ENCODE peak calls at places on chromosomes 4 and X, in seven cellular contexts. D is body of pancreas; N is HCT116; C is CD4-positive, alpha-beta T cell; Q is naive thymus-derived CD4-positive, alpha-beta T cell; T is OCI-LY7; P is IMR-90. B is an unnamed sample. For H3K9me3, the result is how much of the 10 kb centered on the place peaks cover.

GRCh38 chr4:52926575-52926974 is 64.5 kb downstream of the RASL11B start:
- DNase-seq in C (no peak), P (no peak), D (no peak), Q (no peak), T (no peak), N (no peak), B (no peak)

GRCh38 chr4:2243682-2244380 is 1.9 kb upstream of the HAUS3 start:
- DNase-seq in T (peak), D (peak), P (peak), Q (no peak), N (no peak), C (no peak), B (peak)

GRCh38 chr4:48141048-48141447 is 7.0 kb upstream of the TXK start:
- DNase-seq in P (peak), T (peak), D (no peak), C (no peak), N (no peak), Q (no peak), B (peak)

GRCh38 chr4:156547439-156547838 is 424.2 kb downstream of the PDGFC start:
- DNase-seq in D (peak), C (no peak), P (peak), T (no peak), Q (no peak), N (no peak), B (no peak)

GRCh38 chrX:10769165-10769564 is 148.8 kb upstream of the MID1 start:
- DNase-seq in Q (no peak), N (peak), T (peak), D (no peak), P (peak), C (no peak), B (peak)

GRCh38 chr4:168449740-168450442 is 30.4 kb downstream of the DDX60L start:
- DNase-seq in Q (no peak), T (no peak), N (no peak), C (no peak), P (peak), D (peak), B (no peak)

GRCh38 chr4:184120549-184121127 is 97.0 kb downstream of the ENPP6 start:
- DNase-seq in D (no peak), P (no peak), T (no peak), Q (no peak), N (no peak), C (no peak), B (no peak)

GRCh38 chrX:154791467-154791866 is 13.8 kb downstream of the MPP1 start:
- DNase-seq in Q (no peak), T (no peak), N (no peak), C (no peak), D (peak), P (no peak), B (no peak)

GRCh38 chrX:17397074-17397473 is 22.1 kb downstream of the NHS start:
- DNase-seq in N (no peak), D (no peak), Q (no peak), T (no peak), C (no peak), P (peak), B (no peak)

GRCh38 chr4:88291003-88291402 is 6.6 kb upstream of the PPM1K start:
- DNase-seq in C (no peak), D (peak), Q (no peak), N (peak), P (peak), T (no peak), B (no peak)

GRCh38 chr4:107922486-107923473 is 8.6 kb upstream of the CYP2U1 start:
- DNase-seq in T (no peak), C (no peak), P (no peak), D (no peak), N (no peak), Q (no peak), B (no peak)

GRCh38 chr4:176967586-176967985 is 174.9 kb upstream of the VEGFC start:
- DNase-seq in N (no peak), P (no peak), C (no peak), D (no peak), T (no peak), Q (no peak), B (no peak)

GRCh38 chr4:40515037-40515397 is 114.6 kb downstream of the RBM47 start:
- DNase-seq in C (no peak), P (peak), T (no peak), D (peak), Q (no peak), N (no peak), B (no peak)

GRCh38 chrX:57752866-57753265 is 72.8 kb upstream of the NLRP2B start:
- DNase-seq in D (no peak), T (no peak), C (no peak), Q (no peak), P (no peak), N (no peak), B (no peak)
- H3K9me3 ChIP-seq in D (under half), T (under half), C (under half), Q (under half), P (under half), N (under half), B (under half)

GRCh38 chr4:19494958-19495357 is 756.7 kb upstream of the SLIT2 start:
- DNase-seq in D (no peak), C (no peak), T (no peak), Q (no peak), P (peak), N (no peak), B (no peak)
- H3K9me3 ChIP-seq in D (under half), C (under half), T (under half), Q (under half), P (under half), N (under half), B (under half)

GRCh38 chr4:217891-218290 is 87.4 kb downstream of the ZNF732 start:
- DNase-seq in T (no peak), C (no peak), P (no peak), Q (no peak), N (no peak), D (no peak), B (no peak)
- H3K9me3 ChIP-seq in T (under half), C (under half), P (under half), Q (under half), N (under half), D (under half), B (under half)

DNA sequence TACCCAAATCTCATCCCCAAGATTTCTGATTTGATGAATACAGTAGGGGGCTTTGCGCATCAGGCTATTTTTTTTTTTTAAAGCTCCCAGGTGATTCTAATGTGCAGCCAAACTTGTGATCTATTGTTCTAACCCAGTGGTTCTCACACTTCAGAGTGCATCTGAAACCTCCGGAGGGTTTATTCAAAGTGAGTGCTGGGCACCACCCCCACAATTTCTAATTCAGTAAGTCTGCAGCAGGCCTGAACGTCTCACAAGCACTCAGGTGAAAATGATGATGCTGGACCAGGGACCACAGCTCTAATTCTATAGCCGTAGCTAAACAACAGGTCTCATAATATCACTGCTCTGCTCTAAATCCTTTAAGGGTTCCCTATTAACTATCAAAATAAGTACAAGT is 211.4 kb downstream of the FMR1NB start:
- DNase-seq in P (no peak), Q (no peak), D (no peak), N (no peak), C (no peak), T (peak), B (peak)
- H3K9me3 ChIP-seq in P (under half), Q (under half), D (under half), N (under half), C (under half), T (under half), B (under half)

DNA sequence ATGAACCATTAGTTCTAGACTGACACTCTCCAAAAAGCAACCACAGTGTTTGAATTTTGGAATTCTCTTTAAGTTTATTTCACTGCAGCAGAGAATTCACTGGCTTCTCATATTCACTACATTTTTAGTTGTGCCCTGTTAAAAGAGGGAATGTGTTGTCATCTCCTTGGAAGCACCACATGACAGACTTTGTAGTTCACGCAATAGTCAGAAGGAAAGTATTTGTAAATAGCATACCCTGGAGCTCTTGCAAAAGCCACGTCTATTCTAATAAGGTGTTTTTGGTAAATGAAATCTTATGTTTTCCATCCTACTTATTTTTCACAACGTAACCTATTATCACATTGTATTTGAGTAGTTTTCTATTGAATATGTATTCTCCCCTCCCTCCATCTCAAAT is 25.8 kb downstream of the DOCK11 start:
- DNase-seq in C (no peak), T (no peak), P (peak), Q (no peak), N (no peak), D (no peak), B (no peak)
- H3K9me3 ChIP-seq in C (under half), T (under half), P (under half), Q (under half), N (under half), D (under half), B (under half)

GRCh38 chr4:155336242-155336641 is 40.5 kb downstream of the MAP9 start:
- DNase-seq in D (no peak), P (no peak), C (no peak), Q (no peak), T (no peak), N (no peak), B (no peak)
- H3K9me3 ChIP-seq in D (under half), P (under half), C (under half), Q (under half), T (under half), N (under half), B (under half)

DNA sequence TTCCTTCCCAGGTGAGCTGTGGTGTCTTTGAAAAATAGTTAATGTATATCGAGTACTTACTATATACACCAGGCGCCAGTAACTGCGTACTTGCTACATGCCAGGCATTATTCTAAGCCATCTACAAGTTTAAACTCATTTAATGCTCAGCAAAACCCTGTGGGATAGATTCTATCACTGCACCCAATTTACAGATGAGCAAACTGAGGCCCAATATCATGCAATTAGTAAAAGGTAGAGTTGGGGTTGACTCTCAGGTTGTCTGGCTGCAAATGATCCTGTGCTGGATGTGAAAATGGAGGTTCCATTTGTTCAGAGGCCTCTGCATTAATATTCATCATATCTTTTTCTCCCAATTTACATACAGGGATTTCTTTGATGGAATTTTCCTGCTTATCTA is 17.6 kb downstream of the NKX3-2 start:
- DNase-seq in C (no peak), D (no peak), N (no peak), T (no peak), P (no peak), Q (no peak), B (no peak)
- H3K9me3 ChIP-seq in C (under half), D (under half), N (under half), T (under half), P (under half), Q (under half), B (under half)

GRCh38 chr4:140969296-140969695 is 164.0 kb downstream of the RNF150 start:
- DNase-seq in N (no peak), T (no peak), C (no peak), P (no peak), D (no peak), Q (no peak), B (no peak)

GRCh38 chr4:140968371-140968770 is 164.9 kb downstream of the RNF150 start:
- DNase-seq in D (no peak), Q (no peak), C (no peak), P (no peak), T (no peak), N (no peak), B (no peak)

GRCh38 chr4:140976768-140977167 is 156.5 kb downstream of the RNF150 start:
- DNase-seq in N (no peak), P (no peak), C (no peak), D (no peak), Q (no peak), T (no peak), B (no peak)

DNA sequence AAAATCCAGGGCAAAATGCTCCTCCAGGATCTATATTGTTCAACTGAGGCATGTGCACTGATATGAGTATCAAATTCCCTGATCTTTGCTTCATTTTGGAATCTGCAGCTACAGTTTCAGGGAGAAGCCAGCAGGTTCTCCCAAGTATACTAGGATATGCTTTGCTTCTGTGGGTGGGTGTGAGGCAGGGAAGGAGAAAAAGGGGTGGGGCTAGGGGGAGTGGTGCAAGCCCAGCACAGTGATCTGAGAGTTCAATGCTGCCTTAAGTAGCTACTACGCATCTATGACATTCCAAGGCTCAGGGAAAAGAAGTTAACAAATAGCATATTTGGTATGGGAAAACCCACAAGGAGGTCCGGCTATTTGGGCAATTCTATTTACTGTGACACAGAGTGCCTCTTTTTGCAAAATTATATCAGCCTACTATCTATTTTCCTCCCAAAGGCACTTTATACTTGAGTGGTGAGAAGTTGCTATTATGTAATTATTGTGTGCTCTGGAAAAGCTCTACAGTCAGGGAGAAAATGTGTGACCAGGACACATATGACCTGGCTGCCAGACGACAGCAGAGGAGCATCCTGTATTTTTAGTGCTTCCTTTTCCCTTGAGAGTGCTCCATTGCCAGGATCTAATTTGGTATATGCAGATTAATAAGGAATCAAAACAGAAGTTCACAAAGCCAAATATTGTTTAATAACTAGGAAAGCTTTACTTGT is 162.0 kb downstream of the RNF150 start:
- DNase-seq in T (no peak), C (no peak), P (no peak), N (no peak), D (no peak), Q (no peak), B (no peak)
- H3K9me3 ChIP-seq in T (under half), C (under half), P (under half), N (under half), D (under half), Q (under half), B (under half)

GRCh38 chrX:460823-461640 is 74.3 kb upstream of the PPP2R3B start:
- DNase-seq in C (no peak), Q (no peak), D (no peak), P (no peak), N (no peak), T (no peak), B (no peak)
- H3K9me3 ChIP-seq in C (under half), Q (under half), D (under half), P (under half), N (under half), T (under half), B (under half)

B was measured in Karpas-422.